ENCODE peak calls at places on chromosomes 13 and 19, in five cellular contexts. B, G, T, P and H are unnamed samples. For H3K9me3, the result is how much of the 10 kb centered on the place peaks cover.

GRCh38 chr13:19910336-19911072 is 47.1 kb upstream of the ZMYM5 start:
- DNase-seq in G (no peak), B (no peak), T (peak), P (no peak), H (no peak)

GRCh38 chr13:64819081-64819480 is 2411.1 kb downstream of the PCDH9 start:
- DNase-seq in T (no peak), B (no peak), P (no peak), G (no peak), H (no peak)

GRCh38 chr13:94033098-94033497 is 446.4 kb downstream of the DCT start:
- DNase-seq in G (no peak), B (no peak), P (peak), T (no peak), H (no peak)

GRCh38 chr19:58279925-58280316 is 1.2 kb downstream of the ZNF8 start:
- DNase-seq in G (no peak), P (no peak), T (no peak), B (no peak), H (no peak)

GRCh38 chr19:6970478-6970877 is 50.8 kb downstream of the MBD3L2B start:
- DNase-seq in G (no peak), P (peak), B (no peak), T (no peak), H (no peak)

GRCh38 chr13:27427663-27428062 is 3.2 kb downstream of the GTF3A start:
- DNase-seq in P (no peak), B (no peak), G (no peak), T (no peak), H (no peak)

GRCh38 chr19:35140898-35141626 is 2.0 kb upstream of the FXYD7 start:
- DNase-seq in T (peak), P (peak), B (peak), G (peak), H (peak)

GRCh38 chr19:53908106-53908932 is 759 bp upstream of the CACNG7 start:
- DNase-seq in G (peak), T (peak), B (no peak), P (peak), H (peak)

GRCh38 chr13:106851251-106851650 is 283.3 kb upstream of the ARGLU1 start:
- DNase-seq in T (peak), G (no peak), B (no peak), P (peak), H (no peak)

GRCh38 chr19:41328157-41328817 is 18.3 kb downstream of the CCDC97 start:
- DNase-seq in G (no peak), T (no peak), B (no peak), P (no peak), H (no peak)
- H3K4me3 ChIP-seq in G (no peak), T (no peak), B (no peak), P (no peak), H (no peak)

GRCh38 chr19:4019578-4019977 is 12.0 kb downstream of the PIAS4 start:
- DNase-seq in P (no peak), G (no peak), B (no peak), T (no peak), H (no peak)

GRCh38 chr19:4028334-4029246 is 21.1 kb downstream of the PIAS4 start:
- DNase-seq in G (no peak), B (no peak), T (no peak), P (no peak), H (no peak)

GRCh38 chr19:4027146-4027545 is 19.6 kb downstream of the PIAS4 start:
- DNase-seq in T (no peak), P (no peak), G (no peak), B (no peak), H (peak)

GRCh38 chr19:4025317-4025716 is 17.8 kb downstream of the PIAS4 start:
- DNase-seq in G (no peak), B (no peak), P (no peak), T (no peak), H (no peak)

DNA sequence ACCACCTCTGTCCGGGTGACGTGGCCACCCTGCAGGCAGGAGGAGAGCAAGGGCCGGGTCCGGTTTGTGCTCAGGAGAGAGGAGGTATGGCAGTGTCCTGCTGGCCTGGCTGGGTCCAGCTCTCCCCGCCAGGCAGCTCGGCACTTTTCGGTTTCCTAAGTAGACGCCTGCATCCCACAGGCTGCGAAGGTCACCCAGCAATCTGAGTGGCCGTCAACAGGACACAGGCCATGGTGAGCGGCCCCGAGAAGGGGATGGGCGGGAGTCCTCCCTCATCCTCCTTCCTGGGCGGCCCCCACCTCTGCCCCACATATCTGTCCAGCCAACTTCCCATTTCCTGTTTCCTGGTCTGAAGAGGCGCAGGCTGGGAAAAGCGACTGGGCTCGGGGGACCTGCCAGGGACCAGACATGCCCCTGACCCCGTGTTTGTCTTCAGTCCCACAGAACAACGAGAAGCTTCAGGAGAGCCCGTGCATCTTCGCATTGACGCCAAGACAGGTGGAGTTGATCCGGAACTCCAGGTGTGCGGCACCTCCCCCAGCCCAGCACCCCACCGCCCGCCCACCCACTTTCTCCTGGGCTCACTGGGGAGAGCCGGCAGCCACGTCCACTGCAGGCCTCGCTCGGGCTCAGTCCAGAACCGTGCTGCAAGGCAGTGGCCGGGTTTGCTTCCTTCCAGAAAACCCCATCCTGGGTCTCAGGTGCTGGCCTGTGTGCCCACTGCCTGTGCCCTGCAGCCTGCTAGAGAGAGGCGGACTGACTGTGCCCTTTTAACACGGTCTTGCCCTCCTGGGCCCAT is 16.3 kb downstream of the PIAS4 start:
- DNase-seq in G (no peak), T (no peak), P (no peak), B (no peak), H (no peak)
- H3K27ac ChIP-seq in G (no peak), T (no peak), P (no peak), B (peak), H (no peak)

GRCh38 chr19:51938936-51939335 is 11.7 kb downstream of the ZNF613 start:
- DNase-seq in G (no peak), T (no peak), B (no peak), P (no peak), H (no peak)
- H3K9me3 ChIP-seq in G (under half), T (under half), B (half or more), P (under half), H (under half)

DNA sequence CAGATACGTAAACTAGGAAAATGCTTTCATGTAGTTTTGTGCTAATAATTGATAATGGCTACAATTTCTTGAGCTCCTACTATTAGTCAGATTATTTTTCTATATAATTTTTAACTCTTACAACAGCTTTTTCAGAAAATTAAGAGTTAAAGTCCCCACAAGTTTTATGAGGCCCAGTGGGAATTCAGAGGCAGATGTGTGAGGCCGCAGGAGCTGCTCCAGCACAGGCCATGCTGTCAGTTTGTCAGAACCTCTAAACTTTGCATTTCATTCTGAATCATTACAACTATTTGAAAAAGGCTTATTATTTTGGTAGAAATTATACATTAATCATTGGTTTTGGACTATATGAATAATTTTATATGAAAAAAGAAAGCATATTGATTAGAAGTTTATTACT is 370.8 kb downstream of the MYO16 start:
- DNase-seq in P (peak), T (no peak), G (no peak), B (no peak), H (no peak)
- H3K4me3 ChIP-seq in P (no peak), T (no peak), G (no peak), B (no peak), H (no peak)